ENCODE peak calls at places on chromosomes 1 and 21, in five cellular contexts. B is uterus, R is body of pancreas, D is heart left ventricle, S is H1. P is an unnamed sample.

GRCh38 chr1:147204080-147204479 is 21.1 kb downstream of the FMO5 start:
- DNase-seq in B (no peak), R (no peak), D (no peak), S (no peak), P (no peak)

GRCh38 chr1:219587817-219588561 is 24.9 kb downstream of the ZC3H11B start:
- DNase-seq in B (no peak), R (no peak), D (no peak), S (no peak), P (no peak)

GRCh38 chr1:29793653-29794348 is 557.5 kb downstream of the PTPRU start:
- DNase-seq in B (no peak), R (no peak), D (no peak), S (no peak), P (peak)

GRCh38 chr1:244857761-244858160 is 6.6 kb downstream of the HNRNPU start:
- DNase-seq in B (no peak), R (no peak), D (no peak), S (no peak), P (no peak)

GRCh38 chr1:167881786-167882185 is 32.1 kb downstream of the ADCY10 start:
- DNase-seq in B (no peak), R (no peak), D (no peak), S (no peak), P (no peak)

GRCh38 chr1:87760100-87760499 is 431.4 kb downstream of the LMO4 start:
- DNase-seq in B (no peak), R (no peak), D (no peak), S (no peak), P (no peak)

GRCh38 chr1:162228586-162228985 is 148.1 kb downstream of the SPATA46 start:
- DNase-seq in B (no peak), R (no peak), D (no peak), S (no peak), P (no peak)

GRCh38 chr1:168485048-168485447 is 58.7 kb downstream of the XCL2 start:
- DNase-seq in B (peak), R (peak), D (peak), S (no peak), P (no peak)

GRCh38 chr1:45340816-45341215 is 576 bp upstream of the MUTYH start:
- DNase-seq in B (no peak), R (no peak), D (no peak), S (no peak), P (no peak)

GRCh38 chr1:70992521-70992920 is 55.1 kb downstream of the PTGER3 start:
- DNase-seq in B (no peak), R (no peak), D (no peak), S (no peak), P (no peak)

GRCh38 chr1:198179556-198179981 is 22.8 kb downstream of the NEK7 start:
- DNase-seq in B (no peak), R (no peak), D (no peak), S (no peak), P (no peak)

GRCh38 chr1:31302749-31303441 is 6.1 kb downstream of the ZCCHC17 start:
- DNase-seq in B (no peak), R (no peak), D (no peak), S (no peak), P (no peak)

GRCh38 chr1:91997607-91998195 is 32.1 kb upstream of the EPHX4 start:
- DNase-seq in B (no peak), R (peak), D (no peak), S (no peak), P (no peak)

GRCh38 chr1:33972676-33973395 is 109.0 kb downstream of the HMGB4 start:
- DNase-seq in B (no peak), R (no peak), D (peak), S (no peak), P (no peak)

GRCh38 chr1:22139066-22139594 is 3.8 kb downstream of the WNT4 start:
- DNase-seq in B (no peak), R (no peak), D (no peak), S (no peak), P (no peak)

GRCh38 chr21:30598802-30599201 is at the start of gene KRTAP6-2:
- DNase-seq in B (no peak), R (no peak), D (no peak), S (no peak), P (no peak)

GRCh38 chr1:46802081-46802480 is 3.2 kb downstream of the CYP4B1 start:
- DNase-seq in B (no peak), R (no peak), D (no peak), S (no peak), P (no peak)

GRCh38 chr1:211699059-211699458 is 23.6 kb upstream of the NEK2 start:
- DNase-seq in B (no peak), R (no peak), D (no peak), S (peak), P (no peak)

GRCh38 chr21:39022901-39023693 is 160.2 kb downstream of the PSMG1 start:
- DNase-seq in B (peak), R (peak), D (peak), S (no peak), P (no peak)

GRCh38 chr1:167043752-167044488 is 46.3 kb downstream of the GPA33 start:
- DNase-seq in B (peak), R (peak), D (peak), S (no peak), P (no peak)

GRCh38 chr1:150168960-150169565 is 19.3 kb downstream of the PLEKHO1 start:
- DNase-seq in B (peak), R (peak), D (peak), S (peak), P (no peak)

GRCh38 chr1:86567936-86568335 is 21.1 kb downstream of the CLCA4 start:
- DNase-seq in B (no peak), R (no peak), D (no peak), S (no peak), P (no peak)

DNA sequence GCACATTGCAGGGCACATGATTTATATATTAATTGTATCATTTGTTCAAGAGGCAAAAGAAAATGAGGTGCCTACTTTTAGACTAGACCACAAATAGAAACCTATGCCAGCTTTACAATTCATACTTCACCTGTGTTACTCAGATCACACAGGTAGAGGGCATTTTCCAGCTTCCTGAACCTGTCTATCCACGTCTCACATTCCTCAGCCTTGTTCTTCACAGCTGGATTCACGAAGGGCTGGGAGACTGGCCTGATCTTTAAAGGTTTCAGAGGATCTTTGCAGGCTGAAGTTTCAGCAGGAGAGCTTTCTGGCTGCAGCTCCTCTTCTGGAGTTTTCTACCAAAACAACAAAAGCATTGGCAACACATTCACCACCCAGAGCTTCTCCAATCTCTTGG is 70.9 kb upstream of the CYP2J2 start:
- DNase-seq in B (no peak), R (no peak), D (no peak), S (peak), P (no peak)
- TF ChIP-seq CTCF in B (no peak), R (no peak), D (no peak), S (no peak), P (no peak)

DNA sequence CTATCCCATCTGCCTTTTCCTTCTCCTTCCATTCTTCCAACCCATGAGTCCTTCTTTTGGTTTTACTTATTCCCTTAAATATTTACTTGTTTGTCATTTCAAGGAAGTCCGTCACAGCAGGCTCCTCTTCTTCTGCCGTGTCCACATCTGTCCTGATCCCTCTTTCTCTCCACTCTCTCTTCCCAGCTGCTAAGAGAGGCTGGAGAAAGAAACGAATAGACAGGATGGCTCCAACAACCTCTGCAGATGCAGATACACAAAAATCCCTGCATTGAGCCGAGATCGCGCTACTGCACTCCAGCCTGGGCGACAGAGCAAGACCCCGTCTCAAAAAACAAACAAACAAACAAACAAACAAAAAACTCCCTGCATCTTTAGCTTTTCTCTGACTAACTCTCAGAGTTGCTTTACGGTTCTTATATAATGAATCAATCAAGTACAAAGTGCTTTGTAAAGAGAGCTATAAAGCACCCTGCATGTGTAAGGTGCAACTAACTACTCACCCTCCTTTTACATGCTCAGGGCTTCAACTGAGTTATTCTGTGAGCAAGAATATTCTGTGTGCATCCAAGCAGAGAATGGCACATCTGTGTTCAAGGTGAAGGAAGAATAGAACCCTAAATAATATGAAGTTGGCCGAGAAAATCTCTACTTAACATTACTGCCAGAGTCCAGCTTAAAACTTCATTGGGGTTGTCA is 3.8 kb upstream of the SAMD13 start:
- DNase-seq in B (no peak), R (no peak), D (no peak), S (no peak), P (no peak)
- TF ChIP-seq POLR2A in B (no peak), R (no peak), D (no peak), S (no peak), P (no peak)

GRCh38 chr1:27321813-27322568 is at the start of gene TMEM222:
- DNase-seq in B (peak), R (peak), D (peak), S (peak), P (peak)
- TF ChIP-seq CTCF in B (peak), R (peak), D (peak), S (no peak), P (peak)

GRCh38 chr1:228075801-228076271 is 6.7 kb upstream of the ARF1 start:
- DNase-seq in B (peak), R (no peak), D (no peak), S (no peak), P (no peak)
- TF ChIP-seq POLR2A in B (no peak), R (no peak), D (no peak), S (no peak), P (no peak)

GRCh38 chr1:110963666-110964399 is at the start of gene LRIF1:
- DNase-seq in B (peak), R (peak), D (peak), S (peak), P (peak)
- TF ChIP-seq CTCF in B (peak), R (peak), D (peak), S (peak), P (no peak)

DNA sequence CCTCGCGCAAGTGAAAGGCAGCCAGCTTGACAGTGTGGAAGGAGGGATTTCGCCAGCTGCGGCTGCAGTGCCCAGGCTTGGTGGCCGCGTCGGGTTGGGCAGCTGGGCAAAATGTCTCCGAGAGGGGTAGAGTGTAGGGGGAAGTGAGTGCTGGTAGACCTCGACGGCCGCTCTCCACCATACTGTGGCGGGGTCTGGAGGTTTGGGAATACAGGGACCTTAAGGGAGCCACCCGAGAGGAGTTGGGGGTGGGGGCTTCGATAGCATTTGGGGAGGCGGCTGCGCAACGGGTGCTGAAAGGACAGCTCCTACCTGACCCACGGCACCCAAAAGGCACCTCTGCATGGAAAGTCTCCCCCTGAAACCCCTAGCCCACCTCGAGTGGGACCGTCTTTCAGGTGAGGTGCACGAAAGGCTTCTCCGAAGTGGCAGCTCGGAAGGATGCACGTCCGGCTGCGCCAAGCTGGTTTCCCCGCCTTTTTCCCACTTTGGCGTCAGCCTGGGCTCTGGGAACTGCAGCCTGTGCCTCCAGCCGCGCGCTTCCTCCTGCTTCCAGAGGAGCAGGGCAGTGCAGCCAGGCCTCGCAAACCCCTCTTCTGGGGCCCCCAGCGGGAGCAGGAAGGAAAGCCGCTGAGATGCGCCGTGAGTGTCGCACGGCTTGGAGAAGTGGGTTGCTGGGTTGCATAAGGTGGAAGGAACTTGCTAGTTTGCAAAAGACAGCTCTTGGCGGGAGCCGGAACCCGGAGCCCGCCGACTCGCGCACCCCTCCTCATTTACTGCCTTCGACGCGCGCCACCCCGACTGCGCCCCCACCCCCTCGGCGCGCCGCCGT is 526 bp upstream of the HMGN2 start:
- DNase-seq in B (peak), R (peak), D (peak), S (peak), P (peak)
- TF ChIP-seq POLR2A in B (no peak), R (peak), D (no peak), S (peak), P (no peak)

GRCh38 chr1:157770442-157771043 is 6.4 kb downstream of the FCRL2 start:
- DNase-seq in B (no peak), R (no peak), D (no peak), S (peak), P (no peak)
- TF ChIP-seq CTCF in B (no peak), R (no peak), D (no peak), S (peak), P (no peak)

DNA sequence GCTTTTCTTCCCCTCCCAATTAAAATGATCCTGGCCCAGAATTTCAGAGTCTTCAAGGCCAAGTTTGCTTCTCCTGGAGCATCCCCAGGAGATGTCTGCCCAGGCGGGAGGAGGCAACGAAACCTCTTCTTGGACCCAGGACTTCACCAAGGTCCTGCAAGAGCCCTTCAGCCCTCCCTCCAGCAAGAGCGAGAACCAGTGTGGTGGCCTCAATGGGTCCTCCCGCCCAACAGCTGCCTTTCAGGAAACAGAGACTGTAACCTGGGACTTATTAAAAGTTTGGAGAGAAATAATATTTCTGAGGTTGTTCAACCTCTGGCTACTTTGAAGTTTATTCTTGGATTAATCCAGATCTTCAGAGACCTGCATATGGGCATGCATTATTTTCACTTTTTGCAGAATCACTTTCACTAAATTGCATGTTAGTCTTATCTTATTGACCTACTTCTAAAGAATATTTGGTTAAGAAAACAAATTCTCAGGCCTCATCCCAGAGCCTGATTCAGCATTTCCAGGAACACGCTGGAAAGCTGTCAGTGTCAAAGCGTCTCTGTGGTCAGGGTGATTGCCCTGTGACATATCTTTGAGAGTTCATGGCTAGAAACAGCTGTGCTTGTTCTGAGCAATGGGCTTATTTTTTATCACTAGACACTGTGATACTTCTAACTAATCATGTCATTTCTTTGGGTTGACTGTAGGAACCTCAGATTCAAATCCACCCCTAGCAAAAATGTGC is 66.0 kb upstream of the CLDN14 start:
- DNase-seq in B (no peak), R (no peak), D (no peak), S (no peak), P (peak)
- TF ChIP-seq POLR2A in B (no peak), R (no peak), D (no peak), S (no peak), P (no peak)